ENCODE peak calls at places on chromosomes 12 and 14, in ten cellular contexts. One of them, this sample, is unnamed.

GRCh38 chr12:107590369-107591094 is 95.1 kb upstream of the PWP1 start:
- DNase-seq in AG04449: no peak
- DNase-seq in mammary epithelial cell: no peak
- DNase-seq in Peyer's patch: no peak
- DNase-seq in stomach: no peak
- DNase-seq in fibroblast of villous mesenchyme: no peak
- DNase-seq in ascending aorta: no peak
- DNase-seq in choroid plexus epithelial cell: no peak
- DNase-seq in adrenal gland: no peak
- DNase-seq in ovary: no peak
- DNase-seq in this sample: no peak

GRCh38 chr12:120799417-120800045 is 73.9 kb downstream of the ACADS start:
- DNase-seq in ovary: no peak
- DNase-seq in stomach: no peak
- DNase-seq in choroid plexus epithelial cell: no peak
- DNase-seq in Peyer's patch: no peak
- DNase-seq in AG04449: no peak
- DNase-seq in mammary epithelial cell: no peak
- DNase-seq in fibroblast of villous mesenchyme: no peak
- DNase-seq in ascending aorta: no peak
- DNase-seq in adrenal gland: no peak
- DNase-seq in this sample: no peak

GRCh38 chr14:72169521-72169920 is 237.3 kb downstream of the RGS6 start:
- DNase-seq in ovary: no peak
- DNase-seq in mammary epithelial cell: no peak
- DNase-seq in adrenal gland: no peak
- DNase-seq in choroid plexus epithelial cell: no peak
- DNase-seq in ascending aorta: no peak
- DNase-seq in stomach: no peak
- DNase-seq in Peyer's patch: no peak
- DNase-seq in fibroblast of villous mesenchyme: no peak
- DNase-seq in AG04449: no peak
- DNase-seq in this sample: no peak

GRCh38 chr14:75993567-75994041 is 8.0 kb downstream of the IFT43 start:
- DNase-seq in stomach: no peak
- DNase-seq in adrenal gland: no peak
- DNase-seq in ovary: no peak
- DNase-seq in choroid plexus epithelial cell: no peak
- DNase-seq in Peyer's patch: peak; percentile 63
- DNase-seq in fibroblast of villous mesenchyme: no peak
- DNase-seq in mammary epithelial cell: no peak
- DNase-seq in AG04449: no peak
- DNase-seq in ascending aorta: no peak
- DNase-seq in this sample: no peak

GRCh38 chr12:120364487-120364886 is 4.5 kb downstream of the MSI1 start:
- DNase-seq in fibroblast of villous mesenchyme: no peak
- DNase-seq in mammary epithelial cell: no peak
- DNase-seq in Peyer's patch: no peak
- DNase-seq in stomach: no peak
- DNase-seq in ovary: no peak
- DNase-seq in ascending aorta: no peak
- DNase-seq in choroid plexus epithelial cell: no peak
- DNase-seq in adrenal gland: no peak
- DNase-seq in AG04449: no peak
- DNase-seq in this sample: no peak

GRCh38 chr14:20503905-20504304 is 1.4 kb upstream of the RNASE10 start:
- DNase-seq in adrenal gland: no peak
- DNase-seq in ovary: no peak
- DNase-seq in Peyer's patch: no peak
- DNase-seq in ascending aorta: no peak
- DNase-seq in choroid plexus epithelial cell: no peak
- DNase-seq in stomach: no peak
- DNase-seq in AG04449: no peak
- DNase-seq in fibroblast of villous mesenchyme: no peak
- DNase-seq in mammary epithelial cell: no peak
- DNase-seq in this sample: no peak

GRCh38 chr12:131115766-131116165 is 162.1 kb downstream of the ADGRD1 start:
- DNase-seq in ascending aorta: no peak
- DNase-seq in AG04449: no peak
- DNase-seq in mammary epithelial cell: no peak
- DNase-seq in stomach: no peak
- DNase-seq in ovary: peak; percentile 17
- DNase-seq in adrenal gland: no peak
- DNase-seq in fibroblast of villous mesenchyme: no peak
- DNase-seq in choroid plexus epithelial cell: no peak
- DNase-seq in Peyer's patch: no peak
- DNase-seq in this sample: peak; percentile 2

GRCh38 chr12:78746001-78746400 is 118.6 kb upstream of the SYT1 start:
- DNase-seq in choroid plexus epithelial cell: no peak
- DNase-seq in stomach: no peak
- DNase-seq in mammary epithelial cell: peak; percentile 39
- DNase-seq in AG04449: no peak
- DNase-seq in ascending aorta: no peak
- DNase-seq in adrenal gland: no peak
- DNase-seq in Peyer's patch: no peak
- DNase-seq in fibroblast of villous mesenchyme: no peak
- DNase-seq in ovary: no peak
- DNase-seq in this sample: no peak

GRCh38 chr12:49703647-49704137 is 3.5 kb downstream of the FMNL3 start:
- DNase-seq in choroid plexus epithelial cell: peak; percentile 88
- DNase-seq in ovary: no peak
- DNase-seq in stomach: no peak
- DNase-seq in ascending aorta: no peak
- DNase-seq in Peyer's patch: peak; percentile 50
- DNase-seq in AG04449: no peak
- DNase-seq in adrenal gland: no peak
- DNase-seq in mammary epithelial cell: peak; percentile 71
- DNase-seq in fibroblast of villous mesenchyme: peak; percentile 44
- DNase-seq in this sample: no peak

GRCh38 chr12:120922279-120922678 is 18.1 kb upstream of the SPPL3 start:
- DNase-seq in Peyer's patch: peak; percentile 24
- DNase-seq in ascending aorta: no peak
- DNase-seq in ovary: no peak
- DNase-seq in AG04449: no peak
- DNase-seq in choroid plexus epithelial cell: no peak
- DNase-seq in adrenal gland: no peak
- DNase-seq in fibroblast of villous mesenchyme: no peak
- DNase-seq in stomach: no peak
- DNase-seq in mammary epithelial cell: no peak
- DNase-seq in this sample: no peak

GRCh38 chr12:95815635-95816212 is 25.2 kb upstream of the NTN4 start:
- DNase-seq in adrenal gland: no peak
- DNase-seq in Peyer's patch: no peak
- DNase-seq in ovary: no peak
- DNase-seq in fibroblast of villous mesenchyme: peak; percentile 46
- DNase-seq in stomach: no peak
- DNase-seq in AG04449: no peak
- DNase-seq in mammary epithelial cell: peak; percentile 30
- DNase-seq in choroid plexus epithelial cell: peak; percentile 61
- DNase-seq in ascending aorta: no peak
- DNase-seq in this sample: no peak

GRCh38 chr14:99174081-99174851 is 97.7 kb downstream of the BCL11B start:
- DNase-seq in choroid plexus epithelial cell: no peak
- DNase-seq in AG04449: no peak
- DNase-seq in adrenal gland: no peak
- DNase-seq in mammary epithelial cell: no peak
- DNase-seq in ascending aorta: no peak
- DNase-seq in Peyer's patch: peak; percentile 46
- DNase-seq in stomach: peak; percentile 23
- DNase-seq in ovary: no peak
- DNase-seq in fibroblast of villous mesenchyme: no peak
- DNase-seq in this sample: no peak

GRCh38 chr14:86405250-86405649 is 875.3 kb downstream of the FLRT2 start:
- DNase-seq in adrenal gland: no peak
- DNase-seq in Peyer's patch: no peak
- DNase-seq in ascending aorta: no peak
- DNase-seq in AG04449: no peak
- DNase-seq in ovary: no peak
- DNase-seq in mammary epithelial cell: no peak
- DNase-seq in fibroblast of villous mesenchyme: peak; percentile 3
- DNase-seq in stomach: no peak
- DNase-seq in choroid plexus epithelial cell: peak; percentile 42
- DNase-seq in this sample: no peak

GRCh38 chr12:57622293-57623245 is 10.4 kb downstream of the B4GALNT1 start:
- DNase-seq in ascending aorta: no peak
- DNase-seq in ovary: no peak
- DNase-seq in mammary epithelial cell: no peak
- DNase-seq in Peyer's patch: no peak
- DNase-seq in stomach: no peak
- DNase-seq in AG04449: no peak
- DNase-seq in choroid plexus epithelial cell: no peak
- DNase-seq in adrenal gland: peak; percentile 12
- DNase-seq in fibroblast of villous mesenchyme: no peak
- DNase-seq in this sample: no peak

GRCh38 chr12:81295286-81295685 is 217.4 kb downstream of the ACSS3 start:
- DNase-seq in choroid plexus epithelial cell: no peak
- DNase-seq in ovary: no peak
- DNase-seq in fibroblast of villous mesenchyme: no peak
- DNase-seq in AG04449: no peak
- DNase-seq in stomach: no peak
- DNase-seq in adrenal gland: no peak
- DNase-seq in Peyer's patch: no peak
- DNase-seq in ascending aorta: no peak
- DNase-seq in mammary epithelial cell: no peak
- DNase-seq in this sample: no peak

GRCh38 chr12:99277988-99278387 is 369.6 kb upstream of the GARIN6 start:
- DNase-seq in ovary: no peak
- DNase-seq in stomach: no peak
- DNase-seq in choroid plexus epithelial cell: no peak
- DNase-seq in adrenal gland: no peak
- DNase-seq in ascending aorta: no peak
- DNase-seq in fibroblast of villous mesenchyme: no peak
- DNase-seq in Peyer's patch: no peak
- DNase-seq in mammary epithelial cell: no peak
- DNase-seq in AG04449: no peak
- DNase-seq in this sample: no peak

GRCh38 chr12:124385219-124385969 is 90.5 kb downstream of the RFLNA start:
- DNase-seq in ascending aorta: no peak
- DNase-seq in AG04449: no peak
- DNase-seq in fibroblast of villous mesenchyme: peak; percentile 79
- DNase-seq in mammary epithelial cell: peak; percentile 60
- DNase-seq in Peyer's patch: no peak
- DNase-seq in stomach: no peak
- DNase-seq in choroid plexus epithelial cell: peak; percentile 88
- DNase-seq in ovary: no peak
- DNase-seq in adrenal gland: no peak
- DNase-seq in this sample: no peak

GRCh38 chr12:12835378-12836145 is 22.4 kb downstream of the DDX47 start:
- DNase-seq in Peyer's patch: peak; percentile 51
- DNase-seq in mammary epithelial cell: peak; percentile 98
- DNase-seq in choroid plexus epithelial cell: no peak
- DNase-seq in AG04449: no peak
- DNase-seq in adrenal gland: no peak
- DNase-seq in fibroblast of villous mesenchyme: peak; percentile 32
- DNase-seq in ascending aorta: no peak
- DNase-seq in stomach: no peak
- DNase-seq in ovary: no peak
- DNase-seq in this sample: no peak

GRCh38 chr12:66612053-66612775 is 66.7 kb downstream of the GRIP1 start:
- DNase-seq in AG04449: no peak
- DNase-seq in choroid plexus epithelial cell: no peak
- DNase-seq in stomach: no peak
- DNase-seq in adrenal gland: no peak
- DNase-seq in fibroblast of villous mesenchyme: no peak
- DNase-seq in mammary epithelial cell: no peak
- DNase-seq in ovary: no peak
- DNase-seq in Peyer's patch: no peak
- DNase-seq in ascending aorta: no peak
- DNase-seq in this sample: no peak

DNA sequence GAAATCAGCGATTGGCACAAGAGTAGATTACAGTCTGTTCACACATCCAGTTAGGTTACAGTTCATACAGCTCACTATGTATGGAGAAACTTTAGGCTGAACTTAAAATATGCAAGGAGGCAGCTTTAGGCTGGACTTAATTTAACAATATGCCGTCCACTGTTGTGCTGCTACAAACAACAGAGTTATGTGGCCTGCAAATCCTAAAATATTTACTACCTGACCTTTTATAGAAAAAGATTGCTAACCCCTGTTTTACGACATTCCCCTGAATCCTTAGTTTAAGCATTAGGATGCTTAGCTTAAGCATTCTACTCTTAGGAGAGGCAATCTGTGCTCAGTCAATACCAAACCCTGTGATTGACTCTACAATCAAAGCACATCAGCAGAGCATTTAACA is 50.9 kb downstream of the DAO start:
- DNase-seq in adrenal gland: no peak
- DNase-seq in Peyer's patch: no peak
- DNase-seq in AG04449: no peak
- DNase-seq in ovary: no peak
- DNase-seq in choroid plexus epithelial cell: no peak
- DNase-seq in stomach: no peak
- DNase-seq in mammary epithelial cell: no peak
- DNase-seq in ascending aorta: no peak
- DNase-seq in fibroblast of villous mesenchyme: no peak
- DNase-seq in this sample: no peak
- H3K4me3 ChIP-seq in adrenal gland: no peak overlapping the region
- H3K4me3 ChIP-seq in Peyer's patch: no peak overlapping the region
- H3K4me3 ChIP-seq in AG04449: no peak overlapping the region
- H3K4me3 ChIP-seq in ovary: no peak overlapping the region
- H3K4me3 ChIP-seq in choroid plexus epithelial cell: no peak overlapping the region
- H3K4me3 ChIP-seq in stomach: no peak overlapping the region
- H3K4me3 ChIP-seq in mammary epithelial cell: no peak overlapping the region
- H3K4me3 ChIP-seq in ascending aorta: no peak overlapping the region
- H3K4me3 ChIP-seq in fibroblast of villous mesenchyme: no peak overlapping the region
- H3K4me3 ChIP-seq in this sample: no peak overlapping the region

GRCh38 chr12:54622463-54623183 is 12.1 kb downstream of the LACRT start:
- DNase-seq in mammary epithelial cell: no peak
- DNase-seq in adrenal gland: no peak
- DNase-seq in ovary: no peak
- DNase-seq in AG04449: no peak
- DNase-seq in Peyer's patch: no peak
- DNase-seq in fibroblast of villous mesenchyme: peak; percentile 4
- DNase-seq in stomach: no peak
- DNase-seq in choroid plexus epithelial cell: peak; percentile 39
- DNase-seq in ascending aorta: no peak
- DNase-seq in this sample: no peak
- TF ChIP-seq CTCF in mammary epithelial cell: peak; percentile 56
- TF ChIP-seq CTCF in adrenal gland: no peak
- TF ChIP-seq CTCF in ovary: no peak
- TF ChIP-seq CTCF in AG04449: no peak
- TF ChIP-seq CTCF in Peyer's patch: no peak
- TF ChIP-seq CTCF in fibroblast of villous mesenchyme: peak; percentile 34
- TF ChIP-seq CTCF in stomach: no peak
- TF ChIP-seq CTCF in choroid plexus epithelial cell: peak; percentile 43
- TF ChIP-seq CTCF in ascending aorta: no peak
- TF ChIP-seq CTCF in this sample: peak; percentile 13

GRCh38 chr12:26896913-26897312 is 40.9 kb downstream of the INTS13 start:
- DNase-seq in AG04449: no peak
- DNase-seq in Peyer's patch: no peak
- DNase-seq in adrenal gland: no peak
- DNase-seq in ascending aorta: no peak
- DNase-seq in fibroblast of villous mesenchyme: no peak
- DNase-seq in ovary: no peak
- DNase-seq in stomach: no peak
- DNase-seq in choroid plexus epithelial cell: no peak
- DNase-seq in mammary epithelial cell: no peak
- DNase-seq in this sample: no peak
- H3K4me3 ChIP-seq in AG04449: no peak overlapping the region
- H3K4me3 ChIP-seq in Peyer's patch: no peak overlapping the region
- H3K4me3 ChIP-seq in adrenal gland: no peak overlapping the region
- H3K4me3 ChIP-seq in ascending aorta: no peak overlapping the region
- H3K4me3 ChIP-seq in fibroblast of villous mesenchyme: no peak overlapping the region
- H3K4me3 ChIP-seq in ovary: no peak overlapping the region
- H3K4me3 ChIP-seq in stomach: no peak overlapping the region
- H3K4me3 ChIP-seq in choroid plexus epithelial cell: no peak overlapping the region
- H3K4me3 ChIP-seq in mammary epithelial cell: no peak overlapping the region
- H3K4me3 ChIP-seq in this sample: no peak overlapping the region

GRCh38 chr12:1544991-1545700 is 49.2 kb downstream of the FBXL14 start:
- DNase-seq in fibroblast of villous mesenchyme: peak; percentile 51
- DNase-seq in AG04449: no peak
- DNase-seq in choroid plexus epithelial cell: peak; percentile 66
- DNase-seq in ascending aorta: no peak
- DNase-seq in adrenal gland: no peak
- DNase-seq in mammary epithelial cell: no peak
- DNase-seq in ovary: no peak
- DNase-seq in Peyer's patch: no peak
- DNase-seq in stomach: no peak
- DNase-seq in this sample: no peak
- TF ChIP-seq CTCF in fibroblast of villous mesenchyme: peak; percentile 50
- TF ChIP-seq CTCF in AG04449: peak; percentile 8
- TF ChIP-seq CTCF in choroid plexus epithelial cell: peak; percentile 62
- TF ChIP-seq CTCF in ascending aorta: peak; percentile 36
- TF ChIP-seq CTCF in adrenal gland: peak; percentile 40
- TF ChIP-seq CTCF in mammary epithelial cell: peak; percentile 17
- TF ChIP-seq CTCF in ovary: no peak
- TF ChIP-seq CTCF in Peyer's patch: no peak
- TF ChIP-seq CTCF in stomach: no peak
- TF ChIP-seq CTCF in this sample: peak; percentile 27